ENCODE peak calls at places on chromosomes 5 and 9, in four cellular contexts. One of them, this sample, is unnamed.

GRCh38 chr9:126398403-126399058 is 71.9 kb downstream of the MVB12B start:
- DNase-seq in mesendoderm: peak
- DNase-seq in kidney: peak
- DNase-seq in WERI-Rb-1: peak
- DNase-seq in this sample: peak

GRCh38 chr5:157748740-157749461 is 5.4 kb downstream of the LSM11 start:
- DNase-seq in mesendoderm: no peak
- DNase-seq in WERI-Rb-1: no peak
- DNase-seq in kidney: no peak
- DNase-seq in this sample: no peak

GRCh38 chr9:130713286-130713975 is 19.9 kb downstream of the EXOSC2 start:
- DNase-seq in kidney: peak
- DNase-seq in WERI-Rb-1: no peak
- DNase-seq in mesendoderm: peak
- DNase-seq in this sample: peak

GRCh38 chr5:56676091-56676768 is 139.1 kb upstream of the MAP3K1 start:
- DNase-seq in WERI-Rb-1: no peak
- DNase-seq in mesendoderm: no peak
- DNase-seq in kidney: no peak
- DNase-seq in this sample: no peak

GRCh38 chr9:134895103-134895502 is 14.5 kb downstream of the FCN2 start:
- DNase-seq in mesendoderm: no peak
- DNase-seq in kidney: no peak
- DNase-seq in WERI-Rb-1: no peak
- DNase-seq in this sample: no peak

GRCh38 chr5:171595801-171596231 is 176.4 kb downstream of the FGF18 start:
- DNase-seq in mesendoderm: no peak
- DNase-seq in WERI-Rb-1: no peak
- DNase-seq in kidney: no peak
- DNase-seq in this sample: no peak

GRCh38 chr5:75242067-75242466 is 5.4 kb upstream of the ANKRD31 start:
- DNase-seq in kidney: no peak
- DNase-seq in WERI-Rb-1: no peak
- DNase-seq in mesendoderm: no peak
- DNase-seq in this sample: no peak

GRCh38 chr5:179196420-179197079 is 136.4 kb downstream of the ZNF354C start:
- DNase-seq in mesendoderm: no peak
- DNase-seq in kidney: no peak
- DNase-seq in WERI-Rb-1: no peak
- DNase-seq in this sample: no peak

GRCh38 chr9:120454427-120454826 is 125.5 kb downstream of the CDK5RAP2 start:
- DNase-seq in kidney: no peak
- DNase-seq in mesendoderm: no peak
- DNase-seq in WERI-Rb-1: no peak
- DNase-seq in this sample: no peak

GRCh38 chr9:121816449-121816817 is 165.0 kb downstream of the DAB2IP start:
- DNase-seq in mesendoderm: no peak
- DNase-seq in WERI-Rb-1: no peak
- DNase-seq in kidney: no peak
- DNase-seq in this sample: no peak

GRCh38 chr9:128459011-128459410 is 3.2 kb downstream of the ODF2 start:
- DNase-seq in kidney: no peak
- DNase-seq in mesendoderm: no peak
- DNase-seq in WERI-Rb-1: no peak
- DNase-seq in this sample: no peak

GRCh38 chr9:34611811-34612787 is at the start of gene RPP25L:
- DNase-seq in kidney: peak
- DNase-seq in mesendoderm: peak
- DNase-seq in WERI-Rb-1: peak
- DNase-seq in this sample: peak

GRCh38 chr9:89541798-89542197 is 43.9 kb upstream of the SEMA4D start:
- DNase-seq in WERI-Rb-1: no peak
- DNase-seq in kidney: no peak
- DNase-seq in mesendoderm: no peak
- DNase-seq in this sample: no peak

GRCh38 chr5:149782018-149782899 is 52.1 kb downstream of the PPARGC1B start:
- DNase-seq in WERI-Rb-1: no peak
- DNase-seq in kidney: no peak
- DNase-seq in mesendoderm: no peak
- DNase-seq in this sample: no peak

GRCh38 chr9:134967547-134967930 is 49.8 kb upstream of the FCN1 start:
- DNase-seq in mesendoderm: no peak
- DNase-seq in kidney: peak
- DNase-seq in WERI-Rb-1: peak
- DNase-seq in this sample: peak

GRCh38 chr9:97985058-97985861 is 2.1 kb downstream of the ANP32B start:
- DNase-seq in mesendoderm: peak
- DNase-seq in WERI-Rb-1: peak
- DNase-seq in kidney: no peak
- DNase-seq in this sample: peak

GRCh38 chr5:137761020-137761516 is 6.9 kb upstream of the HNRNPA0 start:
- DNase-seq in kidney: no peak
- DNase-seq in WERI-Rb-1: no peak
- DNase-seq in mesendoderm: no peak
- DNase-seq in this sample: no peak

GRCh38 chr5:145362261-145362660 is 472.9 kb downstream of the PRELID2 start:
- DNase-seq in mesendoderm: no peak
- DNase-seq in WERI-Rb-1: no peak
- DNase-seq in kidney: no peak
- DNase-seq in this sample: no peak

GRCh38 chr9:136517012-136517743 is 28.7 kb downstream of the NOTCH1 start:
- DNase-seq in WERI-Rb-1: no peak
- DNase-seq in kidney: no peak
- DNase-seq in mesendoderm: no peak
- DNase-seq in this sample: no peak

GRCh38 chr9:136518623-136519022 is 27.2 kb downstream of the NOTCH1 start:
- DNase-seq in WERI-Rb-1: no peak
- DNase-seq in mesendoderm: no peak
- DNase-seq in kidney: no peak
- DNase-seq in this sample: no peak

GRCh38 chr9:136519263-136520052 is 26.4 kb downstream of the NOTCH1 start:
- DNase-seq in WERI-Rb-1: no peak
- DNase-seq in kidney: no peak
- DNase-seq in mesendoderm: no peak
- DNase-seq in this sample: no peak

GRCh38 chr9:136516191-136516654 is 29.6 kb downstream of the NOTCH1 start:
- DNase-seq in kidney: no peak
- DNase-seq in WERI-Rb-1: no peak
- DNase-seq in mesendoderm: no peak
- DNase-seq in this sample: no peak

GRCh38 chr9:136517950-136518349 is 27.9 kb downstream of the NOTCH1 start:
- DNase-seq in kidney: no peak
- DNase-seq in mesendoderm: no peak
- DNase-seq in WERI-Rb-1: no peak
- DNase-seq in this sample: no peak
- H3K27ac ChIP-seq in kidney: no peak
- H3K27ac ChIP-seq in mesendoderm: no peak
- H3K27ac ChIP-seq in WERI-Rb-1: no peak
- H3K27ac ChIP-seq in this sample: no peak

GRCh38 chr5:39360483-39361071 is 3.7 kb downstream of the C9 start:
- DNase-seq in mesendoderm: no peak
- DNase-seq in kidney: no peak
- DNase-seq in WERI-Rb-1: no peak
- DNase-seq in this sample: no peak

GRCh38 chr5:39362646-39363045 is 1.6 kb downstream of the C9 start:
- DNase-seq in WERI-Rb-1: no peak
- DNase-seq in kidney: no peak
- DNase-seq in mesendoderm: no peak
- DNase-seq in this sample: no peak

GRCh38 chr5:39361306-39361705 is 3.0 kb downstream of the C9 start:
- DNase-seq in kidney: no peak
- DNase-seq in WERI-Rb-1: no peak
- DNase-seq in mesendoderm: no peak
- DNase-seq in this sample: no peak

GRCh38 chr5:39364367-39364766 is at the start of gene C9:
- DNase-seq in WERI-Rb-1: no peak
- DNase-seq in mesendoderm: no peak
- DNase-seq in kidney: no peak
- DNase-seq in this sample: no peak

DNA sequence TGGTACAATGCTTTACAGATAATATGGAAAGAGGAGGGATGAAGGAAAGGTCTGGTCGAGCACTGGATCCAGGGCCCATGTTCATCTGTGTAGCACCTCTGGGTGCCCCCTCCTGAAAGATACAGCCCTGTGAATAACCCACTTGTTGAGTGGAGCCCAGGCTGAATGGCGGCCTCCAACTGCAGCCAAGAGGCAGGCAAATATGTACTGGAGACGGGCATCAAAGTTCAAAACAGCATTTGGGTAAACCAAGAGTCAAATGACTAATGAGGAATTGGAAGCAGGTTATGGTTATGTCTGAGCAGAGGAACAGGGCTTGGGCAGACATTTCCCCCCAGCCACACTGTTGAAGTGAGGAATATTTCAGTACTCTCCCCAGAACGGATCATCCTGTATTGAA is 1.1 kb downstream of the C9 start:
- DNase-seq in mesendoderm: no peak
- DNase-seq in kidney: no peak
- DNase-seq in WERI-Rb-1: no peak
- DNase-seq in this sample: no peak
- H3K4me3 ChIP-seq in mesendoderm: no peak
- H3K4me3 ChIP-seq in kidney: no peak
- H3K4me3 ChIP-seq in WERI-Rb-1: no peak
- H3K4me3 ChIP-seq in this sample: no peak

DNA sequence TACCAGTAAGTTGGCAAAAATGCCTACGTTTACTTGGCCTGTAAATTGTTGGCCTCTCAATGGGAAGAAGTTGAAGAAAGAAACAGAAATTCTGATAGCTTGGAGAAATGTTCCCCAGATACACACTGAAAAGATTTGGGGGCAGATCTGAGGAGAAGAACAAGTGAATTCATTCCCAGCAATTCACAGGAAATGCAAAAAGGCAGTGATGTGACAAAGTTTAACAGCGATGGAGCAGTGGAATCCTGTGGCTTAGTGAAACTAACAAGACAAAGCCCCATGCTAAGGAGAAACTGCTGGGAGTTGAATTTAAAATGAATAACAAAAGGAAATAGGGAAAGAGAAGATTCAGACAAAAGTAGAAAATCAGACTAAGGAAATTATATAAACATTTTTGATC is 213.2 kb upstream of the EDIL3 start:
- DNase-seq in WERI-Rb-1: no peak
- DNase-seq in mesendoderm: peak
- DNase-seq in kidney: no peak
- DNase-seq in this sample: no peak
- H3K27ac ChIP-seq in WERI-Rb-1: no peak
- H3K27ac ChIP-seq in mesendoderm: peak
- H3K27ac ChIP-seq in kidney: no peak
- H3K27ac ChIP-seq in this sample: no peak

GRCh38 chr9:124040186-124040920 is 28.8 kb downstream of the LHX2 start:
- DNase-seq in WERI-Rb-1: peak
- DNase-seq in mesendoderm: no peak
- DNase-seq in kidney: no peak
- DNase-seq in this sample: no peak
- H3K4me3 ChIP-seq in WERI-Rb-1: peak
- H3K4me3 ChIP-seq in mesendoderm: no peak
- H3K4me3 ChIP-seq in kidney: no peak
- H3K4me3 ChIP-seq in this sample: peak

DNA sequence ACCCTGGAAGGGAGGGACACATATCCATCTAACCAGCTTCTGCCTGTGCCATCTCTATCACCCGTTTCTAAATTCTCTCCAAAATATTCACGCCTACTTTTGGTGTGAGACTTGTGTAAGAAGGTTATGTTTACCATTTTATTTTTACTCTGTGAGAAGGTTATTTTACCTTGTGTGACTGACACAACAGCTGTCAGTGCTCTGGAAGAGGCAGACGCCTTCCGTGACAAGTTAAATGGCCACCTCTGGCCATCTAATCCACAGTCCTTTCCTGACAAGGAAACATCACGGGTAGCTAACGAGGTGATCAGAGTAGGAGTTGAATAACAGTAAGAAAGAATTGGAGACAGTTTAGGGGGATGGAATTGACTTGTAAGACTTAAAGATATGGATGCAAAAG is 443.8 kb upstream of the PIK3R1 start:
- DNase-seq in mesendoderm: peak
- DNase-seq in kidney: no peak
- DNase-seq in WERI-Rb-1: no peak
- DNase-seq in this sample: no peak
- H3K27ac ChIP-seq in mesendoderm: no peak
- H3K27ac ChIP-seq in kidney: no peak
- H3K27ac ChIP-seq in WERI-Rb-1: no peak
- H3K27ac ChIP-seq in this sample: no peak

DNA sequence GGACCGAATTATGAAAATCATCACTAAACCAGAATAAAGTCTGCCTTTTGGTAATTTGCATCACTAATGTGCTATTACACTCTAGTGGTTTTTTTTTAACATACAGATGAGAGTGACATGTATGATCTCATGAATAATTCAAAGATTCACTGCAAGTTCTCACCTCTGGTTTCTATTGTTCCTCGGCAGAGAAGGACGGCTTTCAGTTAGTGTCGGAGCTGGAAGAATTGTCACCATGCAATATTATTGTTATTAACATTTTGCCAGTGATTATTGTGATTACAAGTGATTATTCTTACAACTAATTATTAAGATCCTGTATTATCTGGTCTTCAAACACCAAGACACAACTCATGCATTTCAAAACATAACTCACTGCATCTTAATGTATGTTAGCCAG is 366.6 kb upstream of the RPS23 start:
- DNase-seq in WERI-Rb-1: no peak
- DNase-seq in kidney: no peak
- DNase-seq in mesendoderm: no peak
- DNase-seq in this sample: no peak
- H3K4me3 ChIP-seq in WERI-Rb-1: no peak
- H3K4me3 ChIP-seq in kidney: no peak
- H3K4me3 ChIP-seq in mesendoderm: no peak
- H3K4me3 ChIP-seq in this sample: no peak

GRCh38 chr9:18472915-18473314 is 1.0 kb upstream of the ADAMTSL1 start:
- DNase-seq in kidney: no peak
- DNase-seq in mesendoderm: peak
- DNase-seq in WERI-Rb-1: peak
- DNase-seq in this sample: no peak
- H3K27ac ChIP-seq in kidney: no peak
- H3K27ac ChIP-seq in mesendoderm: no peak
- H3K27ac ChIP-seq in WERI-Rb-1: no peak
- H3K27ac ChIP-seq in this sample: peak

GRCh38 chr5:68141494-68141893 is 74.1 kb upstream of the PIK3R1 start:
- DNase-seq in mesendoderm: no peak
- DNase-seq in kidney: no peak
- DNase-seq in WERI-Rb-1: no peak
- DNase-seq in this sample: no peak
- H3K4me3 ChIP-seq in mesendoderm: no peak
- H3K4me3 ChIP-seq in kidney: no peak
- H3K4me3 ChIP-seq in WERI-Rb-1: no peak
- H3K4me3 ChIP-seq in this sample: no peak

This sample was measured in SJCRH30.